ENCODE peak calls at places on chromosome 1, in six cellular contexts. Y is GM20000, S is mesothelial cell of epicardium, H is AG09309, M is GM13976, B is BE2C. X is an unnamed sample.

GRCh38 chr1:32761253-32761877 is 55.8 kb downstream of the YARS1 start:
- DNase-seq in B (peak), Y (no peak), S (peak), H (peak), M (peak), X (peak)

GRCh38 chr1:218339267-218339831 is 5.8 kb upstream of the TGFB2 start:
- DNase-seq in B (no peak), Y (no peak), H (no peak), M (no peak), S (no peak), X (no peak)

GRCh38 chr1:8025671-8026144 is 401 bp downstream of the ERRFI1 start:
- DNase-seq in M (no peak), Y (no peak), S (peak), H (no peak), B (no peak), X (peak)

GRCh38 chr1:67838180-67838912 is 5.1 kb upstream of the GNG12 start:
- DNase-seq in S (no peak), M (no peak), Y (no peak), H (peak), B (peak), X (no peak)

GRCh38 chr1:51969038-51969705 is 21.3 kb downstream of the RAB3B start:
- DNase-seq in H (peak), S (no peak), Y (no peak), M (no peak), B (no peak), X (no peak)

GRCh38 chr1:112882271-112882744 is 73.7 kb downstream of the SLC16A1 start:
- DNase-seq in S (no peak), M (no peak), Y (no peak), H (no peak), B (no peak), X (no peak)

GRCh38 chr1:85573348-85573747 is 7.2 kb upstream of the CCN1 start:
- DNase-seq in Y (no peak), B (no peak), H (no peak), S (no peak), M (no peak), X (no peak)

GRCh38 chr1:221718391-221719277 is 23.3 kb downstream of the DUSP10 start:
- DNase-seq in S (no peak), H (peak), M (no peak), B (no peak), Y (no peak), X (no peak)

GRCh38 chr1:181059435-181059834 is 25.7 kb downstream of the MR1 start:
- DNase-seq in H (no peak), Y (no peak), S (no peak), M (no peak), B (no peak), X (no peak)

GRCh38 chr1:166133276-166133841 is 33.4 kb downstream of the FAM78B start:
- DNase-seq in M (no peak), Y (peak), H (no peak), S (no peak), B (no peak), X (peak)

GRCh38 chr1:178908358-178908757 is 37.5 kb upstream of the ANGPTL1 start:
- DNase-seq in B (no peak), Y (no peak), S (no peak), H (peak), M (no peak), X (no peak)

GRCh38 chr1:207938016-207938415 is 27.1 kb upstream of the CD34 start:
- DNase-seq in B (no peak), Y (no peak), S (no peak), M (no peak), H (no peak), X (no peak)

GRCh38 chr1:201536542-201536941 is 2.4 kb upstream of the NAV1 start:
- DNase-seq in M (no peak), S (no peak), H (peak), Y (peak), B (no peak), X (no peak)

GRCh38 chr1:205595435-205595834 is 36.4 kb downstream of the ELK4 start:
- DNase-seq in H (no peak), S (no peak), M (no peak), B (no peak), Y (no peak), X (no peak)

GRCh38 chr1:186301448-186301847 is 73.6 kb downstream of the TPR start:
- DNase-seq in B (no peak), M (no peak), H (no peak), S (no peak), Y (no peak), X (no peak)
- TF ChIP-seq CTCF in B (no peak), M (no peak), H (no peak), S (no peak), Y (no peak), X (no peak)

GRCh38 chr1:95309031-95309459 is 75.0 kb downstream of the RWDD3 start:
- DNase-seq in H (no peak), B (peak), S (no peak), M (no peak), Y (no peak), X (no peak)
- TF ChIP-seq CTCF in H (peak), B (peak), S (peak), M (no peak), Y (no peak), X (peak)

DNA sequence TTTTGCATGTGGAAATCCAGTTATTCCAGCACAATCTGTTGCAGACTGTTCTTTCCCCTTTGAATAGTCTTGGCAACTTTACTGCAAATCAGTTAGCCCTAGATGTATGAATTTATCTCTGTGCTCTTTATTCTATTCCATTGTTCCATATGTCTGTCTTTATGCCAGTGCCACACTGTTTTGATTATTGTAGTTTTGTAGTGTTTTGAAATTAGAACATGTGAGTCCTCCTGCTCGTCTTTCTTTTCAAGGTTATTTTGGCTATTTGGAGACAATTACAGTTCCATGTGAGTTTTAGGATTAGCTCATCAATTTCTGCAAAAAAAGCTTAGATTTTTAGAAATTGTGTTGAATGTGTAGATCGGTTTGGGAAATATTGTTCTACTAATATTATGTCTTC is 26.6 kb downstream of the WNT3A start:
- DNase-seq in Y (no peak), B (no peak), S (no peak), M (no peak), H (no peak), X (no peak)
- TF ChIP-seq CTCF in Y (no peak), B (no peak), S (no peak), M (no peak), H (no peak), X (no peak)

GRCh38 chr1:106189780-106190179 is 866.7 kb upstream of the PRMT6 start:
- DNase-seq in Y (no peak), S (no peak), M (no peak), B (no peak), H (no peak), X (no peak)
- TF ChIP-seq CTCF in Y (no peak), S (no peak), M (no peak), B (no peak), H (no peak), X (no peak)

GRCh38 chr1:156282143-156282478 is 514 bp downstream of the SMG5 start:
- DNase-seq in Y (no peak), M (no peak), H (no peak), B (no peak), S (no peak), X (no peak)

GRCh38 chr1:156284112-156284511 is at the start of gene TMEM79:
- DNase-seq in M (no peak), B (no peak), H (no peak), S (no peak), Y (no peak), X (no peak)

GRCh38 chr1:156279837-156280236 is 2.8 kb downstream of the SMG5 start:
- DNase-seq in S (no peak), B (no peak), H (no peak), M (no peak), Y (no peak), X (no peak)

GRCh38 chr1:156282479-156283222 is at the start of gene SMG5:
- DNase-seq in H (peak), Y (peak), B (peak), M (peak), S (peak), X (peak)

GRCh38 chr1:156281281-156282142 is 1.1 kb downstream of the SMG5 start:
- DNase-seq in S (no peak), M (peak), H (no peak), B (peak), Y (peak), X (peak)
- TF ChIP-seq CTCF in S (no peak), M (no peak), H (peak), B (peak), Y (peak), X (peak)

GRCh38 chr1:2908081-2908480 is 106.6 kb upstream of the TTC34 start:
- DNase-seq in B (no peak), S (no peak), M (no peak), H (no peak), Y (no peak), X (no peak)
- TF ChIP-seq CTCF in B (no peak), S (no peak), M (no peak), H (no peak), Y (no peak), X (no peak)

GRCh38 chr1:37458551-37458950 is 15.8 kb upstream of the ZC3H12A start:
- DNase-seq in M (no peak), B (no peak), Y (no peak), H (no peak), S (no peak), X (no peak)
- TF ChIP-seq CTCF in M (peak), B (no peak), Y (peak), H (no peak), S (no peak), X (peak)

GRCh38 chr1:40772146-40772770 is 11.3 kb upstream of the KCNQ4 start:
- DNase-seq in M (no peak), S (no peak), H (no peak), Y (no peak), B (no peak), X (no peak)

GRCh38 chr1:40773748-40774265 is 9.8 kb upstream of the KCNQ4 start:
- DNase-seq in Y (no peak), S (no peak), M (no peak), H (no peak), B (no peak), X (no peak)

GRCh38 chr1:40768146-40768990 is 15.2 kb upstream of the KCNQ4 start:
- DNase-seq in M (no peak), Y (no peak), S (no peak), B (no peak), H (no peak), X (no peak)

GRCh38 chr1:40769815-40770214 is 13.8 kb upstream of the KCNQ4 start:
- DNase-seq in B (no peak), Y (no peak), S (no peak), H (no peak), M (no peak), X (no peak)

DNA sequence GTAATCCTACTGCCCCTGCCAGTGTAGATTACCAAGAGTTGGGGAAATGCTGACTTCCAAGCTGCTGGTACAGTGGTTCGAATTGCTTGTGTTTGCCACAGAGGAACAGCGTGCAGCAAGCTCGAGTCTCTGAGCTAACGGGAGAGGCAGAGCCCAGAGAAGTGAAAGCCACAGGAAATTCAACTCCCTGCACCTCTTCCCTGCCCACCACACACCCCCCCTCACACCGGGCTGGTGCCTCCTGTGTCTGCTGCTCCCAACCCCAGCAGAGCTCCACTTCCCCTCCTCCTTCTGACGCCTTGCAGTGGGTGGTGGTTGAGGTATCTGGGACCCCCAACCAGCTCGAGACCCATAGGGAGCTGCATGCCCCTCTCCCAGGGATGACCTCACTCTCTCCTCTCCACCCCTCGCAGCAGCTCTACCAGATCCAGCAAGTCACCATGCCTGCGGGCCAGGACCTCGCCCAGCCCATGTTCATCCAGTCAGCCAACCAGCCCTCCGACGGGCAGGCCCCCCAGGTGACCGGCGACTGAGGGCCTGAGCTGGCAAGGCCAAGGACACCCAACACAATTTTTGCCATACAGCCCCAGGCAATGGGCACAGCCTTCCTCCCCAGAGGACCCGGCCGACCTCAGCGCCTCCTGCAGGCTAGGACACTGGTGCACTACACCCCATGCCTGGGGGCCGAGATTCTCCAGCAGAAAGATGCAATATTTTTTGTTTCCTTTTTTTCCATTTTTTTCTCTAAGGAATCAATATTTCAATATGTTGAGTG is 13.1 kb upstream of the KCNQ4 start:
- DNase-seq in H (no peak), Y (no peak), B (no peak), M (no peak), S (no peak), X (no peak)
- TF ChIP-seq CTCF in H (no peak), Y (no peak), B (no peak), M (no peak), S (no peak), X (peak)

GRCh38 chr1:69700770-69701169 is 133.0 kb downstream of the LRRC7 start:
- DNase-seq in H (no peak), B (peak), M (no peak), S (no peak), Y (no peak), X (no peak)
- TF ChIP-seq CTCF in H (peak), B (peak), M (peak), S (no peak), Y (no peak), X (peak)

GRCh38 chr1:161953256-161953920 is 70.3 kb downstream of the OLFML2B start:
- DNase-seq in S (no peak), H (no peak), Y (no peak), B (no peak), M (no peak), X (no peak)
- TF ChIP-seq CTCF in S (no peak), H (no peak), Y (no peak), B (no peak), M (no peak), X (no peak)